ENCODE peak calls at places on chromosomes 11 and 22, in five cellular contexts. H is erythroblast; B is fibroblast of mammary gland; N is stimulated activated CD4-positive, alpha-beta T cell treated with anti-CD3 and anti-CD28 coated beads, Interleukin-2, amount 100 ng/mL, for 48 hours; G is mammary epithelial cell. I is an unnamed sample.

GRCh38 chr22:41330169-41330568 is 28.8 kb downstream of the ZC3H7B start:
- DNase-seq in B (no peak), G (no peak), H (no peak), N (no peak), I (no peak)

GRCh38 chr22:46077669-46078099 is 72.6 kb upstream of the PPARA start:
- DNase-seq in N (no peak), G (peak), B (no peak), H (no peak), I (no peak)

GRCh38 chr11:13000721-13001120 is 8.4 kb upstream of the RASSF10 start:
- DNase-seq in N (no peak), G (no peak), B (no peak), H (no peak), I (no peak)

GRCh38 chr11:60792521-60792920 is 7.4 kb downstream of the MS4A10 start:
- DNase-seq in N (no peak), H (no peak), B (no peak), G (no peak), I (no peak)

GRCh38 chr11:56152333-56152732 is 7.8 kb downstream of the OR8K5 start:
- DNase-seq in N (no peak), G (no peak), B (no peak), H (no peak), I (no peak)

GRCh38 chr11:69949327-69949726 is 128.8 kb upstream of the ANO1 start:
- DNase-seq in B (peak), N (no peak), G (peak), H (peak), I (no peak)

GRCh38 chr11:46917109-46918086 is 952 bp downstream of the LRP4 start:
- DNase-seq in N (no peak), H (peak), B (no peak), G (no peak), I (no peak)

GRCh38 chr11:6599884-6600390 is 3.5 kb downstream of the RRP8 start:
- DNase-seq in B (no peak), N (no peak), H (no peak), G (no peak), I (no peak)

GRCh38 chr11:115132829-115133228 is 371.4 kb downstream of the CADM1 start:
- DNase-seq in B (no peak), H (no peak), G (no peak), N (no peak), I (peak)

GRCh38 chr11:95154514-95154913 is 64.9 kb downstream of the ENDOD1 start:
- DNase-seq in G (peak), N (peak), B (peak), H (peak), I (peak)

GRCh38 chr22:38951734-38952133 is 5.7 kb upstream of the APOBEC3A start:
- DNase-seq in H (no peak), G (no peak), B (no peak), N (no peak), I (no peak)

GRCh38 chr11:45275823-45276222 is 10.3 kb downstream of the SYT13 start:
- DNase-seq in B (peak), G (peak), N (no peak), H (no peak), I (no peak)

GRCh38 chr11:61494341-61495038 is 14.1 kb upstream of the LRRC10B start:
- DNase-seq in N (no peak), H (no peak), B (no peak), G (no peak), I (no peak)

GRCh38 chr11:79294845-79295520 is 145.8 kb downstream of the TENM4 start:
- DNase-seq in G (no peak), H (no peak), B (no peak), N (no peak), I (no peak)

GRCh38 chr11:132171031-132171430 is 800.6 kb downstream of the NTM start:
- DNase-seq in G (peak), N (no peak), H (no peak), B (no peak), I (no peak)

GRCh38 chr11:92843455-92843854 is 126.0 kb upstream of the MTNR1B start:
- DNase-seq in N (no peak), H (no peak), G (peak), B (no peak), I (no peak)

GRCh38 chr11:47981667-47982404 is 1.5 kb downstream of the PTPRJ start:
- DNase-seq in B (no peak), H (no peak), N (no peak), G (no peak), I (no peak)

GRCh38 chr22:37501176-37501609 is 15.0 kb upstream of the MFNG start:
- DNase-seq in N (no peak), H (no peak), G (no peak), B (no peak), I (no peak)

I was measured in GM12865.